ENCODE peak calls at places on chromosomes 5 and 9, in nine cellular contexts. Z is psoas muscle, D is HCT116, S is mammary epithelial cell, W is lung, G is stomach, B is IMR-90, P is uterus, A is lower lobe of right lung. H is an unnamed sample.

GRCh38 chr5:83509535-83509934 is 38.0 kb downstream of the VCAN start:
- DNase-seq in Z (no peak), G (no peak), A (no peak), W (peak; percentile 34), S (peak; percentile 83), B (peak; percentile 71), D (no peak), P (peak; percentile 26), H (no peak)

GRCh38 chr5:109682383-109682782 is 7.3 kb upstream of the MAN2A1 start:
- DNase-seq in B (peak; percentile 19), A (no peak), G (no peak), Z (no peak), P (no peak), D (no peak), S (peak; percentile 12), W (no peak), H (no peak)

GRCh38 chr9:96139592-96140251 is 162.3 kb downstream of the HSD17B3 start:
- DNase-seq in B (peak; percentile 95), W (peak; percentile 49), S (peak; percentile 5), D (no peak), P (peak; percentile 32), G (peak; percentile 68), A (no peak), Z (peak; percentile 38), H (peak; percentile 50)

GRCh38 chr5:38469707-38470267 is 86.7 kb downstream of the LIFR start:
- DNase-seq in A (no peak), G (no peak), P (no peak), D (no peak), W (no peak), S (no peak), B (no peak), Z (no peak), H (no peak)

GRCh38 chr9:108636023-108636422 is 219.8 kb downstream of the ACTL7B start:
- DNase-seq in Z (no peak), D (peak; percentile 16), W (no peak), P (no peak), G (no peak), B (no peak), S (no peak), A (no peak), H (no peak)

GRCh38 chr9:132156256-132156655 is 5.6 kb upstream of the NTNG2 start:
- DNase-seq in A (no peak), S (no peak), B (no peak), Z (no peak), G (no peak), W (no peak), P (no peak), D (no peak), H (no peak)

GRCh38 chr5:145830594-145830993 is 4.5 kb downstream of the PRELID2 start:
- DNase-seq in W (no peak), D (no peak), A (no peak), G (no peak), P (no peak), S (no peak), B (peak; percentile 81), Z (no peak), H (no peak)

GRCh38 chr5:162128117-162128516 is 60.5 kb downstream of the GABRG2 start:
- DNase-seq in A (no peak), S (no peak), B (no peak), G (no peak), W (no peak), P (no peak), D (peak; percentile 6), Z (no peak), H (peak; percentile 30)

GRCh38 chr5:140855772-140856674 is at the start of gene PCDHA10:
- DNase-seq in B (no peak), S (no peak), A (no peak), P (no peak), G (no peak), D (peak; percentile 42), W (no peak), Z (no peak), H (no peak)

GRCh38 chr9:96382175-96382574 is 1.3 kb downstream of the SLC35D2 start:
- DNase-seq in B (peak; percentile 45), P (no peak), D (peak; percentile 35), G (no peak), Z (no peak), W (no peak), S (peak; percentile 30), A (no peak), H (no peak)

GRCh38 chr5:138898742-138899141 is 23.6 kb upstream of the LRRTM2 start:
- DNase-seq in W (no peak), P (no peak), S (no peak), G (no peak), B (no peak), Z (no peak), A (no peak), D (no peak), H (no peak)

GRCh38 chr5:157236423-157236822 is 29.5 kb upstream of the CYFIP2 start:
- DNase-seq in W (no peak), B (no peak), S (no peak), P (no peak), A (no peak), D (no peak), Z (no peak), G (no peak), H (no peak)

GRCh38 chr5:149442563-149443182 is 63.6 kb upstream of the IL17B start:
- DNase-seq in G (peak; percentile 90), S (peak; percentile 80), W (peak; percentile 84), B (peak; percentile 70), D (no peak), A (peak; percentile 86), Z (peak; percentile 82), P (peak; percentile 82), H (peak; percentile 77)

GRCh38 chr9:109456811-109457210 is 41.3 kb downstream of the PTPN3 start:
- DNase-seq in G (no peak), P (no peak), A (no peak), Z (no peak), D (no peak), B (no peak), S (no peak), W (no peak), H (no peak)

GRCh38 chr5:74538206-74538661 is 102.3 kb downstream of the ENC1 start:
- DNase-seq in D (no peak), G (no peak), Z (peak; percentile 54), S (no peak), P (peak; percentile 70), A (peak; percentile 73), W (peak; percentile 61), B (peak; percentile 89), H (no peak)

GRCh38 chr9:112747094-112747493 is 3.5 kb upstream of the SNX30 start:
- DNase-seq in P (no peak), A (no peak), D (no peak), B (no peak), W (no peak), S (no peak), Z (no peak), G (no peak), H (peak; percentile 38)

GRCh38 chr5:172407241-172407691 is 47.1 kb downstream of the SH3PXD2B start:
- DNase-seq in Z (no peak), B (peak; percentile 55), D (no peak), A (no peak), S (no peak), W (no peak), P (peak; percentile 55), G (no peak), H (no peak)

GRCh38 chr9:124084087-124084486 is 72.5 kb downstream of the LHX2 start:
- DNase-seq in W (no peak), Z (no peak), S (no peak), P (no peak), A (no peak), D (no peak), B (no peak), G (no peak), H (no peak)

GRCh38 chr9:104820336-104820735 is 56.4 kb downstream of the NIPSNAP3B start:
- DNase-seq in P (no peak), W (no peak), S (no peak), G (no peak), D (no peak), B (no peak), A (no peak), Z (no peak), H (no peak)

GRCh38 chr5:152329896-152330295 is 75.2 kb downstream of the NMUR2 start:
- DNase-seq in W (no peak), D (no peak), B (no peak), Z (no peak), G (no peak), P (no peak), S (no peak), A (no peak), H (no peak)

GRCh38 chr5:147098233-147098790 is 136.5 kb upstream of the STK32A start:
- DNase-seq in S (peak; percentile 22), A (no peak), B (peak; percentile 34), Z (no peak), W (no peak), G (no peak), P (no peak), D (peak; percentile 42), H (no peak)

GRCh38 chr5:59276277-59276647 is 617.3 kb downstream of the PDE4D start:
- DNase-seq in S (no peak), P (no peak), Z (no peak), D (no peak), A (no peak), G (no peak), B (no peak), W (no peak), H (no peak)
- H3K27ac ChIP-seq in S (peak overlapping the region; percentile 95), P (peak overlapping the region; percentile 82), Z (peak overlapping the region; percentile 77), D (no peak overlapping the region), A (peak overlapping the region; percentile 79), G (peak overlapping the region; percentile 86), B (no peak overlapping the region), W (peak overlapping the region; percentile 79), H (no peak overlapping the region)

DNA sequence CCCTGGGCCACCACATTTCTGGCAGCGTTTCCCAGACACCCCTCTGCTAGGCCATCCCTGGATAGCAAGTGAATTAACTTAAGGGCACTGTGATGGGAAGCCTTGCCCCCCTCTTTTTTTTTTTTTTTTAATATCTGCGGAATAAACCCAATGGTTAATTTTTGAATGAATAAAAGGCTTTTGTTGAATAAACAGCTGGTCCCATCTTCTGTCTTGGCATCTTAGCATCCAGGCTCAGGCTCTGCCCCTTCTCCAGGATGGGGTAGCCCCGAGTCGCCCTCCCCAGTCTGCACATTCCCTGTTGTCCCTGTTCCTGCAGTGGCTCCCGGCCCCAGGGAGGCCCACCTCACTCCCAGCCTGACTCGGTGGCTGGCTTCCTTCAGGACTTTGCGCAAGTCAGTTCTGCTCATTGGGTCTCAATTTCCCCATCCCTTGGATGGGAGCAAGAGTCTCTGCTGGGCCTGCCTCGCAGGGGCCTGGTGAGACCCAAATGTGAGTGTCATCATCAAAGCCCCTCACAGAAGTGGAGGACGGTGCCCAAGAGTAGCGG is 29.0 kb upstream of the HMCN2 start:
- DNase-seq in D (no peak), B (no peak), P (no peak), S (no peak), G (no peak), W (no peak), A (peak; percentile 15), Z (no peak), H (no peak)
- TF ChIP-seq CTCF in D (no peak), B (no peak), P (no peak), S (no peak), G (peak; percentile 52), W (no peak), A (peak; percentile 7), Z (no peak), H (no peak)

GRCh38 chr5:148186248-148187003 is 16.4 kb upstream of the SPINK6 start:
- DNase-seq in P (no peak), Z (no peak), B (peak; percentile 22), W (no peak), D (no peak), G (no peak), A (no peak), S (peak; percentile 93), H (no peak)
- H3K27ac ChIP-seq in P (no peak overlapping the region), Z (no peak overlapping the region), B (no peak overlapping the region), W (no peak overlapping the region), D (no peak overlapping the region), G (no peak overlapping the region), A (peak overlapping the region; percentile 9), S (peak overlapping the region; percentile 86), H (no peak overlapping the region)

GRCh38 chr5:78009937-78010527 is 233.9 kb upstream of the TBCA start:
- DNase-seq in Z (no peak), P (no peak), B (peak; percentile 95), A (no peak), S (no peak), G (no peak), D (no peak), W (no peak), H (no peak)
- TF ChIP-seq CTCF in Z (no peak), P (no peak), B (peak; percentile 18), A (no peak), S (no peak), G (no peak), D (no peak), W (no peak), H (no peak)